ENCODE peak calls at places on chromosome X, in eight cellular contexts. N is astrocyte of the hippocampus, A is NCI-H2081, J is testis, B is SW480, V is iPS-NIHi11, T is astrocyte of the spinal cord, L is T-helper 2 cell. R is an unnamed sample.
A peak's percentile ranks its signal among the peaks of the same experiment; 100 is the strongest.

GRCh38 chrX:21723097-21723496 is 34.8 kb downstream of the SMPX start:
- DNase-seq in N (peak; percentile 41), A (no peak), J (no peak), B (no peak), V (peak; percentile 45), T (no peak), L (no peak), R (peak; percentile 58)

GRCh38 chrX:118976599-118977340 is 2.4 kb downstream of the LONRF3 start:
- DNase-seq in N (peak; percentile 30), A (peak; percentile 60), J (peak; percentile 31), B (peak; percentile 66), V (peak; percentile 35), T (no peak), L (no peak), R (no peak)

GRCh38 chrX:109740076-109740809 is 7.2 kb upstream of the ACSL4 start:
- DNase-seq in N (no peak), A (no peak), J (no peak), B (no peak), V (no peak), T (no peak), L (no peak), R (no peak)

GRCh38 chrX:68669872-68670271 is 22.4 kb downstream of the STARD8 start:
- DNase-seq in N (no peak), A (no peak), J (no peak), B (no peak), V (no peak), T (no peak), L (no peak), R (no peak)

GRCh38 chrX:36916941-36917340 is 91.2 kb upstream of the FAM47C start:
- DNase-seq in N (no peak), A (no peak), J (no peak), B (no peak), V (no peak), T (no peak), L (no peak), R (no peak)

GRCh38 chrX:73831500-73831899 is 268.5 kb downstream of the CHIC1 start:
- DNase-seq in N (no peak), A (no peak), J (no peak), B (no peak), V (no peak), T (no peak), L (no peak), R (no peak)

GRCh38 chrX:2607113-2607512 is 84.0 kb upstream of the CD99 start:
- DNase-seq in N (no peak), A (no peak), J (no peak), B (no peak), V (no peak), T (no peak), L (no peak), R (no peak)

GRCh38 chrX:37349131-37350033 is at the start of gene PRRG1:
- DNase-seq in N (peak; percentile 89), A (peak; percentile 79), J (peak; percentile 82), B (peak; percentile 86), V (peak; percentile 72), T (peak; percentile 86), L (no peak), R (peak; percentile 18)

GRCh38 chrX:96619588-96619987 is 65.1 kb upstream of the DIAPH2 start:
- DNase-seq in N (no peak), A (no peak), J (no peak), B (no peak), V (no peak), T (no peak), L (no peak), R (no peak)

GRCh38 chrX:27186671-27187070 is 276.5 kb downstream of the PPP4R3C start:
- DNase-seq in N (peak; percentile 43), A (peak; percentile 45), J (peak; percentile 19), B (peak; percentile 33), V (peak; percentile 8), T (peak; percentile 24), L (no peak), R (no peak)

GRCh38 chrX:118117069-118117405 is 427 bp upstream of the KLHL13 start:
- DNase-seq in N (no peak), A (no peak), J (peak; percentile 18), B (no peak), V (no peak), T (no peak), L (no peak), R (no peak)

GRCh38 chrX:68504237-68504636 is 5.4 kb downstream of the YIPF6 start:
- DNase-seq in N (peak; percentile 54), A (no peak), J (no peak), B (no peak), V (no peak), T (peak; percentile 71), L (peak; percentile 12), R (no peak)

GRCh38 chrX:8273451-8273894 is 102.4 kb upstream of the VCX2 start:
- DNase-seq in N (peak; percentile 65), A (no peak), J (no peak), B (peak; percentile 28), V (no peak), T (peak; percentile 7), L (no peak), R (no peak)

GRCh38 chrX:110665636-110666035 is 130.0 kb downstream of the CHRDL1 start:
- DNase-seq in N (peak; percentile 43), A (peak; percentile 32), J (peak; percentile 25), B (peak; percentile 32), V (peak; percentile 70), T (peak; percentile 9), L (no peak), R (peak; percentile 9)

GRCh38 chrX:23822397-23822796 is 39.4 kb downstream of the SAT1 start:
- DNase-seq in N (peak; percentile 61), A (peak; percentile 27), J (no peak), B (peak; percentile 94), V (no peak), T (peak; percentile 38), L (no peak), R (no peak)

GRCh38 chrX:38036471-38036870 is 30.1 kb downstream of the SYTL5 start:
- DNase-seq in N (no peak), A (no peak), J (no peak), B (no peak), V (no peak), T (peak; percentile 12), L (no peak), R (no peak)

GRCh38 chrX:109533631-109534030 is 3.0 kb upstream of the NXT2 start:
- DNase-seq in N (no peak), A (no peak), J (peak; percentile 37), B (no peak), V (no peak), T (no peak), L (no peak), R (no peak)

GRCh38 chrX:3370656-3371055 is 24.2 kb upstream of the MXRA5 start:
- DNase-seq in N (no peak), A (no peak), J (no peak), B (no peak), V (no peak), T (no peak), L (no peak), R (no peak)

GRCh38 chrX:9171841-9172240 is 137.9 kb upstream of the FAM9B start:
- DNase-seq in N (peak; percentile 47), A (no peak), J (no peak), B (no peak), V (no peak), T (peak; percentile 55), L (no peak), R (no peak)

GRCh38 chrX:18640686-18641085 is 31.2 kb downstream of the RS1 start:
- DNase-seq in N (no peak), A (no peak), J (no peak), B (no peak), V (peak; percentile 71), T (no peak), L (no peak), R (peak; percentile 6)

GRCh38 chrX:77548751-77549150 is 101.6 kb downstream of the FGF16 start:
- DNase-seq in N (no peak), A (no peak), J (no peak), B (no peak), V (no peak), T (no peak), L (no peak), R (no peak)

GRCh38 chrX:13177921-13178320 is 133.5 kb upstream of the FAM9C start:
- DNase-seq in N (no peak), A (no peak), J (no peak), B (no peak), V (no peak), T (no peak), L (no peak), R (no peak)

GRCh38 chrX:13492286-13492685 is 77.1 kb upstream of the EGFL6 start:
- DNase-seq in N (no peak), A (no peak), J (no peak), B (no peak), V (no peak), T (no peak), L (no peak), R (no peak)

R was measured in NCI-H446.